ENCODE peak calls at places on chromosomes 1 and 21, in ten cellular contexts. I, M, W, R, K, Y, T, G, O and D are unnamed samples.

GRCh38 chr1:211066781-211067384 is 67.1 kb downstream of the KCNH1 start:
- DNase-seq in I (no peak), M (no peak), W (no peak), R (no peak), K (no peak), Y (no peak), T (no peak), G (no peak), O (no peak), D (no peak)

GRCh38 chr1:12056331-12056841 is 6.7 kb upstream of the TNFRSF8 start:
- DNase-seq in I (no peak), M (no peak), W (no peak), R (no peak), K (no peak), Y (peak; percentile 25), T (no peak), G (no peak), O (no peak), D (no peak)

GRCh38 chr1:234562336-234562735 is 47.6 kb downstream of the IRF2BP2 start:
- DNase-seq in I (peak; percentile 75), M (peak; percentile 59), W (no peak), R (no peak), K (no peak), Y (no peak), T (no peak), G (no peak), O (no peak), D (peak; percentile 53)

GRCh38 chr1:196628838-196629237 is 20.6 kb upstream of the KCNT2 start:
- DNase-seq in I (no peak), M (no peak), W (no peak), R (no peak), K (no peak), Y (no peak), T (no peak), G (no peak), O (no peak), D (no peak)

GRCh38 chr1:116881879-116882520 is 27.7 kb upstream of the PTGFRN start:
- DNase-seq in I (peak; percentile 78), M (peak; percentile 47), W (no peak), R (peak; percentile 62), K (peak; percentile 30), Y (peak; percentile 65), T (peak; percentile 42), G (peak; percentile 18), O (peak; percentile 51), D (peak; percentile 89)

GRCh38 chr1:113021430-113022085 is 51.4 kb upstream of the LRIG2 start:
- DNase-seq in I (no peak), M (no peak), W (no peak), R (no peak), K (peak; percentile 82), Y (no peak), T (no peak), G (no peak), O (no peak), D (no peak)

GRCh38 chr1:93288558-93288957 is 57.1 kb upstream of the DR1 start:
- DNase-seq in I (no peak), M (peak; percentile 27), W (no peak), R (no peak), K (peak; percentile 11), Y (no peak), T (no peak), G (no peak), O (peak; percentile 30), D (no peak)

GRCh38 chr1:9312183-9312582 is 19.5 kb downstream of the SPSB1 start:
- DNase-seq in I (no peak), M (no peak), W (no peak), R (no peak), K (no peak), Y (no peak), T (no peak), G (no peak), O (no peak), D (no peak)

GRCh38 chr1:216210081-216210480 is 213.2 kb downstream of the USH2A start:
- DNase-seq in I (no peak), M (no peak), W (no peak), R (no peak), K (no peak), Y (peak; percentile 69), T (no peak), G (peak; percentile 15), O (no peak), D (no peak)

GRCh38 chr1:215156232-215156631 is 73.7 kb downstream of the KCNK2 start:
- DNase-seq in I (no peak), M (no peak), W (no peak), R (peak; percentile 53), K (no peak), Y (peak; percentile 50), T (no peak), G (no peak), O (no peak), D (no peak)

GRCh38 chr21:36028127-36029069 is 31.9 kb downstream of the SETD4 start:
- DNase-seq in I (peak; percentile 79), M (peak; percentile 70), W (peak; percentile 73), R (peak; percentile 37), K (peak; percentile 77), Y (peak; percentile 73), T (peak; percentile 79), G (peak; percentile 52), O (peak; percentile 81), D (peak; percentile 87)

GRCh38 chr1:178500936-178501554 is 4.3 kb upstream of the CLEC20A start:
- DNase-seq in I (no peak), M (no peak), W (no peak), R (no peak), K (no peak), Y (no peak), T (no peak), G (no peak), O (no peak), D (peak; percentile 26)

GRCh38 chr1:65195495-65196417 is 47.8 kb downstream of the AK4 start:
- DNase-seq in I (no peak), M (no peak), W (no peak), R (peak; percentile 83), K (no peak), Y (peak; percentile 89), T (no peak), G (no peak), O (no peak), D (no peak)

DNA sequence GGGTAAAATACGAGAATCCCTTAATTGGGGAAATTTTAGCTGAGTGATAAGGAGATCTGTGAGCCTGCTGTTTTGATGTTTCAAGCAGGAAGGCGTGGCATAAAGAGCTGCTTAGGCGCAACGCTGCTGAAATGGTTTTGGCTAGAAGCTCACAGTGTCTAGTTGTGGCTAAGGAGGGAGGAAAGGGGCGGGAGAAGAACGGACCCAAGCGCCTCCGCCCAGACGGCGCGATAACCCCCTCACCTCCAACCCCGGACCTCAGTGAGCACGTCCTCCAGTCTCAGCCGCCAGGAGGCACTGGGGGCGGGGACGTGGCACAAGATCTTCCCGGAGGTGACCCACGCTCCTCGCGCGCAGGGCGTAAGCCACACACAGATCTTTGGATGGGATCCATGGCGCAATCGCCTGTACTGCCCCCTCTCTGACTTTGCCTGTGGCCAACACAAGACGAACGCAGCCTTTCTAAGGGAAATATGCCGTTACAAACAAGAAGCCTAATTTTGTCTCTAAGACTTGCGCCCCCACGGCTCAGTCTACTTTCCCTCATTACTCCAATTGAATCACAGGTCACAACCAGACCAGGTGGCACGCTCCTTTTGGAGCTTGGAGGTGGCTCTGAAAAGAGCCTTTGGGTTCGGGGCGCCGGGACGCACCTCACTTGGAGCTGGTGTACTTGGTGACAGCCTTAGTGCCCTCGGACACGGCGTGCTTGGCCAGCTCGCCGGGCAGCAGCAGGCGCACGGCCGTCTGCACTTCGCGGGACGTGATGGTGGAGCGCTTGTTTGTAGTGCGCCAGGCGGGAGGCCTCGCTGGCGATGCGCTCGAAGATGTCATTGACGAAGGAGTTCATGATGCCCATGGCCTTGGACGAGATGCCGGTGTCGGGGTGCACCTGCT is 23.4 kb upstream of the RNF187 start:
- DNase-seq in I (no peak), M (peak; percentile 29), W (peak; percentile 21), R (no peak), K (peak; percentile 33), Y (peak; percentile 4), T (peak; percentile 84), G (no peak), O (no peak), D (no peak)
- H3K4me3 ChIP-seq in I (no peak overlapping the region), M (no peak overlapping the region), W (peak overlapping the region; percentile 62), R (peak overlapping the region; percentile 51), K (peak overlapping the region; percentile 33), Y (peak overlapping the region; percentile 3), T (peak overlapping the region; percentile 61), G (peak overlapping the region; percentile 50), O (no peak overlapping the region), D (no peak overlapping the region)

DNA sequence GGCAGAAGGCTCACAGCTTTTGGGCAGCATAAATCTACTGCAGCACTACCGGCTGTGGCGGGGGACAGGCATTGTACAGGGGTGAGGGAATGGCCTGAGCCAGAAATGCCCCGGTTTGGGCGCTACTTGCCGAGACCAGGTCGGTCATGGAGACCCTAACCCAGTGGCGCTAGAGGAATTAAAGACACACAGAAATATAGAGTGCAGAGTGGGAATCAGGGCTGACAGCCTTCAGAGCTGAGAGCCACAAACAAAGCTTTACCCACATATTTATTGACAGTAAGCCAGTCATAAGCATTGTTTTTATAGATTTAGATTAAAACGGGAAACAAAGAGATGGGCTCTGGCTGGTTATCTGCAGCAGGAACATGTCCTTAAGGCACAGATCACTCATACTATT is 101.8 kb downstream of the POU2F1 start:
- DNase-seq in I (no peak), M (no peak), W (no peak), R (no peak), K (no peak), Y (no peak), T (no peak), G (no peak), O (no peak), D (no peak)
- H3K9me3 ChIP-seq in I (peaks cover 3% of the 10 kb centered on the region), M (peaks cover 6% of the 10 kb centered on the region), W (peaks cover 13% of the 10 kb centered on the region), R (peaks cover 14% of the 10 kb centered on the region), K (peaks cover 35% of the 10 kb centered on the region), Y (peaks cover 10% of the 10 kb centered on the region), T (peaks cover 23% of the 10 kb centered on the region), G (peaks cover 12% of the 10 kb centered on the region), O (peaks cover 18% of the 10 kb centered on the region), D (peaks cover 19% of the 10 kb centered on the region)

GRCh38 chr1:1058088-1058905 is 15.8 kb downstream of the RNF223 start:
- DNase-seq in I (no peak), M (no peak), W (no peak), R (no peak), K (no peak), Y (no peak), T (peak; percentile 63), G (no peak), O (no peak), D (no peak)
- H3K4me3 ChIP-seq in I (no peak overlapping the region), M (no peak overlapping the region), W (no peak overlapping the region), R (no peak overlapping the region), K (peak overlapping the region; percentile 55), Y (peak overlapping the region; percentile 83), T (peak overlapping the region; percentile 58), G (peak overlapping the region; percentile 62), O (no peak overlapping the region), D (peak overlapping the region; percentile 59)

DNA sequence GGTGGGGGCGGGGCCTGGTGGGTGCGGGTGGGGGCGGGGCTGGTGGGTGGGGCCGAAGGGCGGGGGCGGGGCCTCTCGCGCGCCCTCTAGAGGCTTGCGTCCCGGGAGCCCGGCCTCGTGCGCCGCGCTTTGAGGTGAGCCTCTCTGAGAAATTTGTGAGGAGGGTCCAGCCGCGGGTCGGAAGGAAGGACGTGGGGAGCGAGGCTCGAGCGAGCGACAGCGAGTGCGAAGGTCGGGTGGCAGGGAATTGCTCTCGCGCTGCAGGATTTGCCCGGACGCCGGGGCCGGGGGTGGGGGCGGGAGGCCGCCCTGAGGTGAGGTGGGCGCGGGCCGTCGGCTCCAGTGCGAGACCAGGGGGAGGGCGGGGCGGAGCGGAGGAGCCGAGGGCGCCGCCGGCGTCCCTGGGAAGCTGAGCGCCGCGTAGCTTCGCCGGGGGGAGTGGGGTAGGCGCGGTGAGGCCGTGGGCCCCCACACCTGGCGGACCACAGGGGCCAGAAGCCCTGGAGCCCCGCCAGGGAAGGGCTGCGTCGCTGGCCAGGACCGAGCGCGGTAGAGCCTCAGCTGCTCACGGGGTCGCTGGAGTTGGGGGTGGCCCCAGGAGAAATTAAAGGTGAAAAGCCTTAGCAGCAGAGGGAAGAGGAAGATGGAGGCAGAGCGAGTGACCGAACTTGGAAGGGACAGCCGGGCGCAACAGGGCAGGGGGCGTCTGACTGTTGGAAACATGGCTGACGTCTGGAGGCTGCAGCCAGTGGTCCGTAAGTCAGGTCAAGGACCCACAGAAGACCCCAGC is 754 bp upstream of the LSS start:
- DNase-seq in I (peak; percentile 47), M (no peak), W (peak; percentile 6), R (no peak), K (no peak), Y (no peak), T (no peak), G (no peak), O (no peak), D (no peak)
- H3K9me3 ChIP-seq in I (no peaks in the 10 kb centered on the region), M (no peaks in the 10 kb centered on the region), W (no peaks in the 10 kb centered on the region), R (no peaks in the 10 kb centered on the region), K (no peaks in the 10 kb centered on the region), Y (no peaks in the 10 kb centered on the region), T (peaks cover 3% of the 10 kb centered on the region), G (no peaks in the 10 kb centered on the region), O (no peaks in the 10 kb centered on the region), D (no peaks in the 10 kb centered on the region)